ENCODE peak calls at places on chromosomes 7 and 10, in eight cellular contexts. J is AG10803, P is heart right ventricle, S is epithelial cell of esophagus, E is HFF-Myc, X is fibroblast of lung, L is BJ, U is A549. O is an unnamed sample.

GRCh38 chr7:130942211-130942964 is 208.4 kb upstream of the KLF14 start:
- DNase-seq in J (peak), P (no peak), S (peak), E (no peak), X (peak), L (no peak), U (peak), O (no peak)

GRCh38 chr7:122766593-122766992 is 63.9 kb upstream of the RNF148 start:
- DNase-seq in J (no peak), P (no peak), S (no peak), E (no peak), X (no peak), L (no peak), U (no peak), O (no peak)

GRCh38 chr7:17495655-17496396 is 197.4 kb downstream of the AHR start:
- DNase-seq in J (no peak), P (no peak), S (peak), E (no peak), X (no peak), L (no peak), U (no peak), O (no peak)

GRCh38 chr10:28897617-28898464 is 220.5 kb downstream of the BAMBI start:
- DNase-seq in J (no peak), P (peak), S (no peak), E (no peak), X (no peak), L (no peak), U (no peak), O (no peak)

GRCh38 chr10:44339218-44339617 is 45.7 kb downstream of the CXCL12 start:
- DNase-seq in J (no peak), P (no peak), S (no peak), E (no peak), X (no peak), L (no peak), U (no peak), O (no peak)

GRCh38 chr10:49241365-49241764 is 53.2 kb upstream of the TMEM273 start:
- DNase-seq in J (no peak), P (no peak), S (no peak), E (no peak), X (no peak), L (no peak), U (no peak), O (no peak)

GRCh38 chr10:90885176-90885575 is 13.4 kb downstream of the RPP30 start:
- DNase-seq in J (peak), P (no peak), S (no peak), E (no peak), X (peak), L (peak), U (no peak), O (peak)

GRCh38 chr10:49594594-49594993 is 15.5 kb upstream of the SLC18A3 start:
- DNase-seq in J (peak), P (peak), S (peak), E (peak), X (peak), L (no peak), U (peak), O (peak)

GRCh38 chr7:138865843-138866242 is 67.8 kb upstream of the ATP6V0A4 start:
- DNase-seq in J (no peak), P (no peak), S (peak), E (no peak), X (no peak), L (no peak), U (no peak), O (no peak)

GRCh38 chr10:22927661-22928403 is at the start of gene ARMC3:
- DNase-seq in J (peak), P (peak), S (peak), E (no peak), X (peak), L (no peak), U (peak), O (no peak)

GRCh38 chr10:61164458-61165160 is 220.6 kb upstream of the RHOBTB1 start:
- DNase-seq in J (no peak), P (peak), S (peak), E (no peak), X (no peak), L (no peak), U (peak), O (no peak)

GRCh38 chr10:68221196-68221595 is 10.7 kb downstream of the ATOH7 start:
- DNase-seq in J (no peak), P (no peak), S (no peak), E (no peak), X (peak), L (no peak), U (no peak), O (no peak)

GRCh38 chr7:92925876-92926696 is 89.7 kb upstream of the CDK6 start:
- DNase-seq in J (no peak), P (no peak), S (no peak), E (no peak), X (peak), L (no peak), U (no peak), O (no peak)

GRCh38 chr7:123273185-123273584 is 73.4 kb upstream of the SLC13A1 start:
- DNase-seq in J (no peak), P (no peak), S (no peak), E (no peak), X (no peak), L (no peak), U (no peak), O (no peak)

GRCh38 chr10:22651276-22651980 is 63.0 kb downstream of the PIP4K2A start:
- DNase-seq in J (no peak), P (no peak), S (no peak), E (no peak), X (no peak), L (no peak), U (no peak), O (no peak)

GRCh38 chr7:141228482-141228881 is 154.6 kb downstream of the TMEM178B start:
- DNase-seq in J (no peak), P (no peak), S (no peak), E (no peak), X (no peak), L (no peak), U (no peak), O (no peak)

GRCh38 chr7:106987777-106988176 is 56.7 kb upstream of the PRKAR2B start:
- DNase-seq in J (no peak), P (no peak), S (no peak), E (no peak), X (no peak), L (no peak), U (no peak), O (no peak)

GRCh38 chr7:38558786-38559185 is 72.4 kb downstream of the AMPH start:
- DNase-seq in J (no peak), P (no peak), S (no peak), E (no peak), X (no peak), L (no peak), U (no peak), O (no peak)

GRCh38 chr7:23604296-23604640 is 7.1 kb downstream of the CCDC126 start:
- DNase-seq in J (peak), P (no peak), S (peak), E (no peak), X (no peak), L (no peak), U (no peak), O (no peak)

GRCh38 chr7:20797174-20798080 is 10.7 kb upstream of the SP8 start:
- DNase-seq in J (no peak), P (no peak), S (no peak), E (no peak), X (no peak), L (no peak), U (peak), O (no peak)

GRCh38 chr7:87498893-87499292 is 23.4 kb upstream of the ABCB4 start:
- DNase-seq in J (no peak), P (no peak), S (no peak), E (no peak), X (no peak), L (no peak), U (no peak), O (no peak)

GRCh38 chr10:45585131-45585530 is 87.4 kb downstream of the ZFAND4 start:
- DNase-seq in J (no peak), P (no peak), S (no peak), E (no peak), X (no peak), L (no peak), U (no peak), O (no peak)

GRCh38 chr7:91596287-91596686 is 284.2 kb downstream of the MTERF1 start:
- DNase-seq in J (no peak), P (no peak), S (no peak), E (peak), X (no peak), L (no peak), U (no peak), O (no peak)

GRCh38 chr10:15420858-15421257 is 49.8 kb upstream of the FAM171A1 start:
- DNase-seq in J (no peak), P (no peak), S (no peak), E (no peak), X (no peak), L (no peak), U (no peak), O (no peak)

GRCh38 chr10:1451362-1451888 is 285.9 kb downstream of the ADARB2 start:
- DNase-seq in J (no peak), P (no peak), S (no peak), E (no peak), X (no peak), L (no peak), U (no peak), O (no peak)

GRCh38 chr7:28395806-28396205 is 16.5 kb upstream of the CREB5 start:
- DNase-seq in J (peak), P (no peak), S (no peak), E (no peak), X (peak), L (no peak), U (no peak), O (no peak)

GRCh38 chr10:47309403-47310089 is 9.5 kb downstream of the GDF10 start:
- DNase-seq in J (no peak), P (no peak), S (no peak), E (no peak), X (no peak), L (no peak), U (no peak), O (no peak)

DNA sequence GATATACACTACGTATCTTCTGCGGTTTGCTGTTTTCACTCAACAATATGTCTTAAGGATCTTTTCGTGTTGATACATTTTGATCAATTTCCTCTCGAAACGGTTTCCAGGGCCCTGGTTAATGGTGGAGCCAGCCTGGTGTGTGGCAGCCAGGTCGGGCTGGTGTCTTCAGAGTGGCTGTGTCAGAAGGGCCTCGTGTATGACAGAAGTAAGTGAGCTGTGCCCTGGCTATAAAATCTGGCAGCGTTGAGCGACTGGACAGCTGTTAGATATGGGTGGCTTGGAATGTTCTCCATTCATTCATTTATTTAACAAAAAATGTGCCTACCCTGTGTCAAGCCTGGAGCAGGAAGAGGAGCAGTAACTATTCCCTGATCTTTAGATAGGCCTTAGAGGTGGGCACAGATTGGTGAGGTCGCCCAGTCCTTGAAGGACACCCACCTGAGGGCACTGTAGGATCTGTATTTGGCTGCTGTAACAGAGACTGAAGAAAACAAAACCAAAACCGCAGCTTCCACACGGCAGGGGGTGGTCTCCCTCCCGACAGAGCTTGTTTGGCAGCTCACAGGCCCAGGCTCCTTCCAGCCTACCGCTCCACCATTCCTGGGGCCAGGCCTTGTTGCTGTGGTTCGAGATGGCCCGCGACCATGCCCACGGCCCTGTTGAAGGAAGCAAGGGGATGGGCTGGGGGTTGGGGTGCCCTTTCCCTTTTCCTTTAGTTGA is 30.3 kb downstream of the ZNF783 start:
- DNase-seq in J (no peak), P (no peak), S (no peak), E (no peak), X (no peak), L (no peak), U (no peak), O (no peak)
- TF ChIP-seq CTCF in J (no peak), P (no peak), S (no peak), E (no peak), X (no peak), L (no peak), U (no peak), O (no peak)

DNA sequence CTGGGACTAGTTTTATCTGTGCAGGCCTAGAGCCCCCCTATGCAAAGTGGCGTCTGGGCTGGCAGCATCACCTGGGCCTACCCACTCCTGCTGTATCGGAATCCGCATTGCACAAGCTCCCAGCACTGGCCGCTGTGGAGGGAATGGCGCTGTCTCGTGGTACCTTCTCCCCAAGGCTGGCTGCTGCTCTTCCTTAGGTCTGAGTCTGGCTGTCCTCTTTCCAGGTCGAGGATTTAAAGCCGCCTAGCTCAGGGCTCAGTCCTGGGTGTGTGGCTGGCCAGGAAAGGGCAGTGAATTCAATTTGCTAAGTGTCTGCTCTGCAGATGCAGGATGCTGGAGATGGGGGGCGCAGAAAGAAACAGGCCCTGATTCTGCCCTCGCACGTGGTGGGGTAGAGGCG is 44.7 kb downstream of the MGMT start:
- DNase-seq in J (no peak), P (no peak), S (no peak), E (no peak), X (no peak), L (no peak), U (no peak), O (no peak)
- TF ChIP-seq CTCF in J (no peak), P (no peak), S (no peak), E (no peak), X (no peak), L (no peak), U (no peak), O (no peak)

GRCh38 chr10:98310721-98311120 is 42.7 kb upstream of the LOXL4 start:
- DNase-seq in J (no peak), P (no peak), S (no peak), E (no peak), X (no peak), L (no peak), U (no peak), O (no peak)

GRCh38 chr10:98312349-98312748 is 44.4 kb upstream of the LOXL4 start:
- DNase-seq in J (peak), P (no peak), S (no peak), E (no peak), X (no peak), L (no peak), U (no peak), O (peak)

GRCh38 chr10:98313598-98313997 is 45.6 kb upstream of the LOXL4 start:
- DNase-seq in J (no peak), P (no peak), S (no peak), E (no peak), X (no peak), L (no peak), U (no peak), O (no peak)

GRCh38 chr10:98314577-98315284 is 46.7 kb upstream of the LOXL4 start:
- DNase-seq in J (peak), P (no peak), S (peak), E (no peak), X (peak), L (peak), U (peak), O (peak)

GRCh38 chr10:98312816-98313215 is 44.8 kb upstream of the LOXL4 start:
- DNase-seq in J (peak), P (no peak), S (no peak), E (no peak), X (no peak), L (no peak), U (no peak), O (no peak)
- TF ChIP-seq CTCF in J (no peak), P (no peak), S (no peak), E (no peak), X (no peak), L (no peak), U (no peak), O (peak)

GRCh38 chr7:1545417-1546246 is 10.4 kb downstream of the TMEM184A start:
- DNase-seq in J (no peak), P (no peak), S (no peak), E (no peak), X (no peak), L (no peak), U (peak), O (no peak)
- TF ChIP-seq CTCF in J (no peak), P (no peak), S (no peak), E (no peak), X (no peak), L (no peak), U (no peak), O (peak)

GRCh38 chr10:20492447-20492846 is 404.7 kb downstream of the NEBL start:
- DNase-seq in J (no peak), P (no peak), S (no peak), E (no peak), X (peak), L (no peak), U (peak), O (no peak)
- TF ChIP-seq CTCF in J (no peak), P (no peak), S (no peak), E (no peak), X (no peak), L (no peak), U (no peak), O (no peak)

GRCh38 chr10:101055416-101055815 is 6.4 kb upstream of the KAZALD1 start:
- DNase-seq in J (no peak), P (no peak), S (no peak), E (no peak), X (no peak), L (no peak), U (no peak), O (no peak)
- TF ChIP-seq CTCF in J (no peak), P (no peak), S (no peak), E (peak), X (no peak), L (no peak), U (no peak), O (peak)

O was measured in HFFc6.